ENCODE peak calls at places on chromosomes 4 and X, in ten cellular contexts. A is bronchial epithelial cell; M is Calu3; I is mammary epithelial cell; R is testis; U is endothelial cell; P is fibroblast of mammary gland; F is fibroblast of lung; W is osteoblast; N is activated CD8-positive, alpha-beta T cell treated with anti-CD3 and anti-CD28 coated beads for 36 hours. K is an unnamed sample.

GRCh38 chrX:29691044-29691443 is 524.3 kb upstream of the MAGEB2 start:
- DNase-seq in A (no peak), M (no peak), I (no peak), R (no peak), U (no peak), P (no peak), F (no peak), W (no peak), N (no peak), K (no peak)

GRCh38 chr4:38565271-38566199 is 98.5 kb upstream of the KLF3 start:
- DNase-seq in A (peak), M (no peak), I (peak), R (no peak), U (no peak), P (peak), F (peak), W (peak), N (no peak), K (no peak)

GRCh38 chr4:168731006-168731636 is 234.3 kb downstream of the PALLD start:
- DNase-seq in A (no peak), M (no peak), I (peak), R (no peak), U (no peak), P (peak), F (peak), W (peak), N (no peak), K (no peak)

GRCh38 chrX:15855562-15856256 is 1.1 kb upstream of the AP1S2 start:
- DNase-seq in A (no peak), M (no peak), I (no peak), R (no peak), U (no peak), P (no peak), F (no peak), W (no peak), N (no peak), K (no peak)

GRCh38 chr4:186204103-186204559 is 12.8 kb downstream of the CYP4V2 start:
- DNase-seq in A (no peak), M (no peak), I (no peak), R (peak), U (no peak), P (no peak), F (peak), W (peak), N (peak), K (no peak)

GRCh38 chrX:31293409-31293808 is 221.6 kb upstream of the FTHL17 start:
- DNase-seq in A (no peak), M (peak), I (no peak), R (no peak), U (no peak), P (no peak), F (no peak), W (no peak), N (no peak), K (no peak)

GRCh38 chrX:134603806-134604700 is 54.2 kb downstream of the PLAC1 start:
- DNase-seq in A (peak), M (no peak), I (peak), R (no peak), U (no peak), P (peak), F (peak), W (peak), N (no peak), K (no peak)

GRCh38 chr4:138259801-138260200 is 17.7 kb upstream of the SLC7A11 start:
- DNase-seq in A (peak), M (no peak), I (peak), R (no peak), U (no peak), P (peak), F (peak), W (peak), N (no peak), K (no peak)

GRCh38 chr4:140047017-140047640 is 106.9 kb downstream of the MAML3 start:
- DNase-seq in A (peak), M (no peak), I (no peak), R (no peak), U (no peak), P (peak), F (peak), W (no peak), N (no peak), K (peak)

GRCh38 chr4:173529505-173530325 is at the start of gene HAND2:
- DNase-seq in A (no peak), M (peak), I (no peak), R (peak), U (peak), P (peak), F (peak), W (peak), N (no peak), K (peak)

GRCh38 chrX:119475389-119476101 is 7.3 kb downstream of the SLC25A5 start:
- DNase-seq in A (peak), M (no peak), I (no peak), R (no peak), U (no peak), P (peak), F (peak), W (no peak), N (no peak), K (no peak)

GRCh38 chrX:136272325-136272724 is 21.1 kb upstream of the MAP7D3 start:
- DNase-seq in A (no peak), M (no peak), I (no peak), R (no peak), U (no peak), P (no peak), F (no peak), W (no peak), N (no peak), K (no peak)
- TF ChIP-seq CTCF in A (no peak), M (no peak), I (no peak), R (no peak), U (no peak), P (peak), F (peak), W (peak), N (no peak), K (no peak)

GRCh38 chr4:152682143-152682542 is 2.3 kb upstream of the TMEM154 start:
- DNase-seq in A (no peak), M (no peak), I (no peak), R (no peak), U (no peak), P (no peak), F (no peak), W (no peak), N (no peak), K (no peak)

GRCh38 chr4:152680988-152681731 is 1.4 kb upstream of the TMEM154 start:
- DNase-seq in A (peak), M (peak), I (peak), R (no peak), U (no peak), P (peak), F (peak), W (peak), N (no peak), K (no peak)

GRCh38 chr4:152684587-152684986 is 4.8 kb upstream of the TMEM154 start:
- DNase-seq in A (no peak), M (no peak), I (no peak), R (no peak), U (no peak), P (no peak), F (no peak), W (no peak), N (peak), K (no peak)

GRCh38 chr4:152686452-152687013 is 6.7 kb upstream of the TMEM154 start:
- DNase-seq in A (no peak), M (no peak), I (no peak), R (no peak), U (no peak), P (no peak), F (no peak), W (no peak), N (no peak), K (no peak)

GRCh38 chr4:152684007-152684406 is 4.2 kb upstream of the TMEM154 start:
- DNase-seq in A (no peak), M (no peak), I (no peak), R (no peak), U (no peak), P (no peak), F (no peak), W (no peak), N (peak), K (peak)
- TF ChIP-seq CTCF in A (no peak), M (no peak), I (no peak), R (no peak), U (no peak), P (no peak), F (no peak), W (no peak), N (no peak), K (no peak)

GRCh38 chrX:139475432-139475831 is 55.1 kb upstream of the F9 start:
- DNase-seq in A (no peak), M (no peak), I (no peak), R (no peak), U (no peak), P (no peak), F (no peak), W (no peak), N (no peak), K (no peak)
- TF ChIP-seq CTCF in A (no peak), M (no peak), I (no peak), R (no peak), U (no peak), P (no peak), F (no peak), W (no peak), N (no peak), K (no peak)

GRCh38 chr4:76895619-76896018 is 2.3 kb downstream of the SOWAHB start:
- DNase-seq in A (no peak), M (no peak), I (no peak), R (no peak), U (no peak), P (no peak), F (no peak), W (no peak), N (no peak), K (no peak)
- TF ChIP-seq CTCF in A (no peak), M (no peak), I (no peak), R (no peak), U (no peak), P (no peak), F (no peak), W (peak), N (no peak), K (no peak)

GRCh38 chrX:70033348-70033747 is 16.4 kb downstream of the AWAT2 start:
- DNase-seq in A (no peak), M (peak), I (no peak), R (peak), U (peak), P (peak), F (no peak), W (no peak), N (peak), K (no peak)
- TF ChIP-seq CTCF in A (peak), M (peak), I (peak), R (peak), U (peak), P (peak), F (peak), W (peak), N (peak), K (peak)

K was measured in heart left ventricle.